ENCODE peak calls at places on chromosomes 13 and 19, in eight cellular contexts. B, Z, H, P, V, W, N and C are unnamed samples.

GRCh38 chr19:38360351-38360750 is 14.0 kb upstream of the PSMD8 start:
- DNase-seq in V (no peak), B (no peak), H (no peak), W (no peak), P (no peak), N (no peak), Z (no peak), C (no peak)

GRCh38 chr13:66543780-66544179 is 686.4 kb downstream of the PCDH9 start:
- DNase-seq in V (no peak), N (no peak), B (no peak), Z (no peak), W (no peak), P (no peak), H (no peak), C (no peak)

GRCh38 chr13:101417043-101417406 is 717 bp upstream of the NALCN start:
- DNase-seq in B (peak), H (no peak), P (no peak), V (no peak), W (peak), Z (no peak), N (no peak), C (no peak)

GRCh38 chr13:84430441-84430840 is 548.2 kb upstream of the SLITRK1 start:
- DNase-seq in Z (no peak), V (no peak), N (no peak), W (no peak), P (no peak), H (no peak), B (no peak), C (no peak)

GRCh38 chr13:63139277-63139676 is 1723.6 kb upstream of the PCDH20 start:
- DNase-seq in Z (no peak), N (no peak), P (no peak), W (no peak), H (no peak), V (no peak), B (no peak), C (no peak)

GRCh38 chr13:77374786-77375185 is 47.9 kb upstream of the MYCBP2 start:
- DNase-seq in P (no peak), N (no peak), Z (no peak), H (no peak), B (no peak), V (no peak), W (no peak), C (no peak)

GRCh38 chr19:39474139-39474620 is 6.5 kb upstream of the TIMM50 start:
- DNase-seq in V (peak), Z (peak), B (peak), W (no peak), P (peak), N (peak), H (peak), C (peak)

GRCh38 chr13:72638059-72638815 is 89.2 kb downstream of the MZT1 start:
- DNase-seq in V (no peak), B (peak), H (no peak), W (no peak), Z (no peak), N (no peak), P (no peak), C (no peak)

DNA sequence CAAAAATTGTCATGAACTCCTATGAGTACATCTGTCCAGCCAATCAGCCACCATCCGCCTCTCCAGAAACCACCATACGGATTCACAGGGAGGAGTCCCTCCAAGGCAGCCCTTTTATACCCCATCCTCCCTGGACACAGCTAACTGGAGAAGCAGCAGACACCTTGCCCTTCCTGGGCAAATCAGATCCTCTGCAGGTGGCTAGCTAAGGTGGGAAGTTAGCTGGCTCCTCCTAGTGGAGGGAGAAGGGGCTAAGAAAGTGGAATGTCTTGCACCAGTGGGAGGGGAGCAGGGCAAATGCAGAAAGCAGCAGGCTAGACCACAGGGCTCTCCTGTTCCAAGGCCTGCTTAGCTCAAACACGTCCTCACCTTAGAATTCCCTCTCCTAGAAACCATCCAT is 46.2 kb upstream of the UQCRFS1 start:
- DNase-seq in P (no peak), H (no peak), V (no peak), Z (no peak), N (no peak), W (no peak), B (no peak), C (no peak)
- TF ChIP-seq CTCF in P (no peak), H (no peak), V (no peak), Z (no peak), N (no peak), W (peak), B (no peak), C (peak)

GRCh38 chr19:28980236-28980868 is 232.6 kb downstream of the UQCRFS1 start:
- DNase-seq in V (no peak), N (no peak), P (no peak), H (no peak), Z (no peak), W (no peak), B (no peak), C (no peak)
- TF ChIP-seq CTCF in V (no peak), N (no peak), P (no peak), H (peak), Z (no peak), W (peak), B (no peak), C (peak)

GRCh38 chr19:1254530-1255185 is 6.3 kb downstream of the MIDN start:
- DNase-seq in B (no peak), H (no peak), N (no peak), W (no peak), V (no peak), P (no peak), Z (no peak), C (no peak)

GRCh38 chr19:1255186-1256161 is 7.1 kb downstream of the MIDN start:
- DNase-seq in B (no peak), N (no peak), P (no peak), V (no peak), Z (no peak), W (no peak), H (no peak), C (no peak)

GRCh38 chr19:1252818-1253513 is 4.6 kb downstream of the MIDN start:
- DNase-seq in V (peak), N (peak), P (no peak), H (peak), B (peak), W (peak), Z (peak), C (peak)

GRCh38 chr19:1253514-1254080 is 5.2 kb downstream of the MIDN start:
- DNase-seq in V (no peak), H (no peak), W (no peak), P (no peak), N (peak), B (no peak), Z (peak), C (no peak)

GRCh38 chr19:1254081-1254527 is 5.7 kb downstream of the MIDN start:
- DNase-seq in W (no peak), N (no peak), H (no peak), V (no peak), P (no peak), Z (peak), B (no peak), C (no peak)
- TF ChIP-seq CTCF in W (no peak), N (no peak), H (no peak), V (no peak), P (no peak), Z (no peak), B (no peak), C (no peak)

GRCh38 chr19:34662919-34663318 is 14.0 kb downstream of the SCGB2B2 start:
- DNase-seq in H (no peak), B (peak), P (no peak), Z (no peak), N (no peak), W (no peak), V (peak), C (no peak)
- TF ChIP-seq CTCF in H (peak), B (no peak), P (no peak), Z (no peak), N (no peak), W (peak), V (peak), C (peak)

DNA sequence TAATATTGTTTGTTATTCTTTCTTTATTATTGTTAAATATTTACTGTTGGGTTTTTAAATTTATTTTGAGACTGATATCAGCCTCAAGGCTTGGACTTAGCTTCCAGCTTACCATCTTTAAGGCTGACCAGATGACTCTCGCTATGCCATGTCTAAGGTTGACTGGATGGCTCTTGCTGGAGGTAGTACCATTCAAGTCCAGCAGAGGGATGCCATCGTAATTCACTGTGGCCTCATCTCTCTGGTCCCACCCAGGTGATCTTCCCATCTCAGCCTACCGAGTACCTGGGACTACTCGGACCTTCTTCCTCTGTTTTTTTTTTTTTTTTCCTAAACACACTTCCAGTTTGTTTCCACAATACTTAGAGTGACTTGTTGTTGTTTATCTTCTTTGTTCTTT is 41.7 kb upstream of the ZNF91 start:
- DNase-seq in H (no peak), Z (no peak), W (no peak), V (no peak), N (no peak), P (no peak), B (no peak), C (no peak)
- TF ChIP-seq CTCF in H (peak), Z (no peak), W (peak), V (no peak), N (no peak), P (no peak), B (no peak), C (no peak)